ENCODE peak calls at places on chromosome 1, in eight cellular contexts. One of them, this sample, is unnamed.

GRCh38 chr1:6185151-6185550 is 5.0 kb upstream of the CHD5 start:
- DNase-seq in breast epithelium: no peak
- DNase-seq in stomach: no peak
- DNase-seq in HL-60: no peak
- DNase-seq in sigmoid colon: no peak
- DNase-seq in GM23338: no peak
- DNase-seq in spleen: no peak
- DNase-seq in Panc1: no peak
- DNase-seq in this sample: no peak

GRCh38 chr1:39187276-39188046 is 17.0 kb upstream of the MACF1 start:
- DNase-seq in breast epithelium: no peak
- DNase-seq in stomach: no peak
- DNase-seq in HL-60: no peak
- DNase-seq in sigmoid colon: no peak
- DNase-seq in GM23338: no peak
- DNase-seq in spleen: no peak
- DNase-seq in Panc1: no peak
- DNase-seq in this sample: no peak

GRCh38 chr1:162033445-162033844 is 9.8 kb upstream of the OLFML2B start:
- DNase-seq in breast epithelium: no peak
- DNase-seq in stomach: no peak
- DNase-seq in HL-60: no peak
- DNase-seq in sigmoid colon: peak
- DNase-seq in GM23338: no peak
- DNase-seq in spleen: no peak
- DNase-seq in Panc1: no peak
- DNase-seq in this sample: no peak

GRCh38 chr1:53878492-53879105 is 11.0 kb downstream of the YIPF1 start:
- DNase-seq in breast epithelium: no peak
- DNase-seq in stomach: no peak
- DNase-seq in HL-60: no peak
- DNase-seq in sigmoid colon: no peak
- DNase-seq in GM23338: peak
- DNase-seq in spleen: no peak
- DNase-seq in Panc1: peak
- DNase-seq in this sample: no peak

GRCh38 chr1:55214903-55215193 is 316 bp downstream of the USP24 start:
- DNase-seq in breast epithelium: no peak
- DNase-seq in stomach: peak
- DNase-seq in HL-60: no peak
- DNase-seq in sigmoid colon: peak
- DNase-seq in GM23338: peak
- DNase-seq in spleen: no peak
- DNase-seq in Panc1: no peak
- DNase-seq in this sample: no peak

GRCh38 chr1:241934181-241934815 is 23.3 kb upstream of the BECN2 start:
- DNase-seq in breast epithelium: no peak
- DNase-seq in stomach: no peak
- DNase-seq in HL-60: no peak
- DNase-seq in sigmoid colon: peak
- DNase-seq in GM23338: peak
- DNase-seq in spleen: no peak
- DNase-seq in Panc1: no peak
- DNase-seq in this sample: no peak

GRCh38 chr1:174815036-174815435 is 184.7 kb upstream of the CACYBP start:
- DNase-seq in breast epithelium: no peak
- DNase-seq in stomach: no peak
- DNase-seq in HL-60: no peak
- DNase-seq in sigmoid colon: no peak
- DNase-seq in GM23338: no peak
- DNase-seq in spleen: no peak
- DNase-seq in Panc1: peak
- DNase-seq in this sample: no peak

GRCh38 chr1:40799351-40799867 is 15.8 kb downstream of the KCNQ4 start:
- DNase-seq in breast epithelium: no peak
- DNase-seq in stomach: peak
- DNase-seq in HL-60: no peak
- DNase-seq in sigmoid colon: peak
- DNase-seq in GM23338: no peak
- DNase-seq in spleen: no peak
- DNase-seq in Panc1: no peak
- DNase-seq in this sample: no peak

GRCh38 chr1:153968000-153968363 is 280 bp downstream of the CREB3L4 start:
- DNase-seq in breast epithelium: peak
- DNase-seq in stomach: peak
- DNase-seq in HL-60: no peak
- DNase-seq in sigmoid colon: no peak
- DNase-seq in GM23338: peak
- DNase-seq in spleen: peak
- DNase-seq in Panc1: no peak
- DNase-seq in this sample: no peak

GRCh38 chr1:110584045-110584444 is 22.1 kb downstream of the KCNA2 start:
- DNase-seq in breast epithelium: no peak
- DNase-seq in stomach: no peak
- DNase-seq in HL-60: no peak
- DNase-seq in sigmoid colon: no peak
- DNase-seq in GM23338: no peak
- DNase-seq in spleen: no peak
- DNase-seq in Panc1: no peak
- DNase-seq in this sample: no peak

GRCh38 chr1:110581637-110582036 is 24.5 kb downstream of the KCNA2 start:
- DNase-seq in breast epithelium: no peak
- DNase-seq in stomach: no peak
- DNase-seq in HL-60: no peak
- DNase-seq in sigmoid colon: no peak
- DNase-seq in GM23338: no peak
- DNase-seq in spleen: no peak
- DNase-seq in Panc1: no peak
- DNase-seq in this sample: no peak

GRCh38 chr1:110582378-110582777 is 23.8 kb downstream of the KCNA2 start:
- DNase-seq in breast epithelium: no peak
- DNase-seq in stomach: no peak
- DNase-seq in HL-60: no peak
- DNase-seq in sigmoid colon: no peak
- DNase-seq in GM23338: no peak
- DNase-seq in spleen: no peak
- DNase-seq in Panc1: no peak
- DNase-seq in this sample: no peak

GRCh38 chr1:110585426-110585825 is 20.7 kb downstream of the KCNA2 start:
- DNase-seq in breast epithelium: no peak
- DNase-seq in stomach: peak
- DNase-seq in HL-60: no peak
- DNase-seq in sigmoid colon: no peak
- DNase-seq in GM23338: no peak
- DNase-seq in spleen: no peak
- DNase-seq in Panc1: no peak
- DNase-seq in this sample: no peak

DNA sequence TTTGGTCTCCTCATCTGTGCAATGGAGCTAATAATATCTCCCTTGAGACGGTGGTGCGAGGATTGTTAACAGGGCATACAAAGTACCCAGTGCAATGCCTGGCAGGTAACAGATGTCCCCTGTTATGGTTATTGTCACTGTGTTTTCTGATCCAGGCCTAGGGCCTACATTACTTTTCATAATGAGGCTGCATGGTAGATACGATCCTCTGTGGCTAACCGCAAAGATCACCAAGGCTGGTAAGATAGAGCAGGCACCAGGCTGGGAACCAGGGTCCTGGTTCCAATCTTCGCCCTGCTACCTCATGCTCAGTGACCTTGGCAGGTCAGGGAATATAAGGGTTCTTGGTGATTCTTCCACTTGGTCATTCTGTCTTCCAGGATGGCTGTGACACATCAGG is 22.7 kb downstream of the KCNA2 start:
- DNase-seq in breast epithelium: no peak
- DNase-seq in stomach: no peak
- DNase-seq in HL-60: no peak
- DNase-seq in sigmoid colon: no peak
- DNase-seq in GM23338: no peak
- DNase-seq in spleen: no peak
- DNase-seq in Panc1: no peak
- DNase-seq in this sample: no peak
- TF ChIP-seq POLR2AphosphoS5 in breast epithelium: no peak
- TF ChIP-seq POLR2AphosphoS5 in stomach: no peak
- TF ChIP-seq POLR2AphosphoS5 in HL-60: no peak
- TF ChIP-seq POLR2AphosphoS5 in sigmoid colon: no peak
- TF ChIP-seq POLR2AphosphoS5 in GM23338: no peak
- TF ChIP-seq POLR2AphosphoS5 in spleen: no peak
- TF ChIP-seq POLR2AphosphoS5 in Panc1: no peak
- TF ChIP-seq POLR2AphosphoS5 in this sample: no peak

GRCh38 chr1:37553927-37554808 is at the start of gene SNIP1:
- DNase-seq in breast epithelium: peak
- DNase-seq in stomach: peak
- DNase-seq in HL-60: peak
- DNase-seq in sigmoid colon: peak
- DNase-seq in GM23338: peak
- DNase-seq in spleen: peak
- DNase-seq in Panc1: peak
- DNase-seq in this sample: peak
- H3K4me3 ChIP-seq in breast epithelium: peak
- H3K4me3 ChIP-seq in stomach: peak
- H3K4me3 ChIP-seq in HL-60: peak
- H3K4me3 ChIP-seq in sigmoid colon: peak
- H3K4me3 ChIP-seq in GM23338: peak
- H3K4me3 ChIP-seq in spleen: peak
- H3K4me3 ChIP-seq in Panc1: peak
- H3K4me3 ChIP-seq in this sample: peak

GRCh38 chr1:18397636-18398035 is 83.1 kb upstream of the KLHDC7A start:
- DNase-seq in breast epithelium: no peak
- DNase-seq in stomach: no peak
- DNase-seq in HL-60: no peak
- DNase-seq in sigmoid colon: no peak
- DNase-seq in GM23338: no peak
- DNase-seq in spleen: no peak
- DNase-seq in Panc1: no peak
- DNase-seq in this sample: no peak

GRCh38 chr1:18398791-18399551 is 81.8 kb upstream of the KLHDC7A start:
- DNase-seq in breast epithelium: no peak
- DNase-seq in stomach: no peak
- DNase-seq in HL-60: no peak
- DNase-seq in sigmoid colon: no peak
- DNase-seq in GM23338: peak
- DNase-seq in spleen: no peak
- DNase-seq in Panc1: no peak
- DNase-seq in this sample: no peak

GRCh38 chr1:18404460-18404859 is 76.3 kb upstream of the KLHDC7A start:
- DNase-seq in breast epithelium: no peak
- DNase-seq in stomach: no peak
- DNase-seq in HL-60: no peak
- DNase-seq in sigmoid colon: no peak
- DNase-seq in GM23338: no peak
- DNase-seq in spleen: no peak
- DNase-seq in Panc1: no peak
- DNase-seq in this sample: no peak

GRCh38 chr1:18401921-18402320 is 78.8 kb upstream of the KLHDC7A start:
- DNase-seq in breast epithelium: no peak
- DNase-seq in stomach: no peak
- DNase-seq in HL-60: no peak
- DNase-seq in sigmoid colon: no peak
- DNase-seq in GM23338: no peak
- DNase-seq in spleen: no peak
- DNase-seq in Panc1: no peak
- DNase-seq in this sample: no peak

DNA sequence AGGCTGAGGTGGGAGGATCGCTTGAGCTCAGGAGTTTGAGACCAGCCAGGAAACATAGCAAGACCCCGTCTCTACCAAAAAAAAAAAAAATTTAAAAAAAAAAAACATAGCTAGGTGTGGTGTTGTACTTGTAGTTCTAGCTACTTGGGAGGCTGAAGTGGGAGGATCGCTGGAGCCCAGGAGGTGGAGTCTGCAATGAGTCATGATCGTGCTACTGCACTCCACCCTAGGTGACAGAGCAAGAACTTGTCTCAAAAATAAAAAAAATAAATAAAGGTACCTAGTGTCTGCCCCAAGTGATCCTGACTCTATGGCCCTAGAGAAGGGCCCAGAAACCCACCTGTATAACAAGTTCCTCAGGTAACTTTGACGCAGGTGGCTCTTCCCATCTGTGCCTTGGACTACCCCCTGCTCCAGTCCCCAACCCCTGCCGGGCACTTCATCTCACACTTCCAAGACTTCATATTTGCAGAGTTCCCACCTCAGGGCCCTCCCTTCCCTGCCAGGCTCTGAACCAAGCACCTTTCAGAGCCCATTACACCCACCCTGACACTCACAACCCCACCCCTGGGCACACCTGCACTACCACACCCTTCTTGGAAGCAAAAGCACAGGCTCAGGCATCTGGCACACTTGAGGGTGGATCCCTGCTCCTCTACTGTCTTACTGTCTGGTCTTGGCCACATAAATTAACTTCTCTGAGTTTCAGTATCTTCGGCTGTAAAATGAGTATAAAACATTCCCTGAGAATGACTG is 80.2 kb upstream of the KLHDC7A start:
- DNase-seq in breast epithelium: no peak
- DNase-seq in stomach: no peak
- DNase-seq in HL-60: no peak
- DNase-seq in sigmoid colon: no peak
- DNase-seq in GM23338: no peak
- DNase-seq in spleen: no peak
- DNase-seq in Panc1: no peak
- DNase-seq in this sample: no peak
- H3K27ac ChIP-seq in breast epithelium: no peak
- H3K27ac ChIP-seq in stomach: no peak
- H3K27ac ChIP-seq in HL-60: no peak
- H3K27ac ChIP-seq in sigmoid colon: no peak
- H3K27ac ChIP-seq in GM23338: no peak
- H3K27ac ChIP-seq in spleen: no peak
- H3K27ac ChIP-seq in Panc1: no peak
- H3K27ac ChIP-seq in this sample: no peak

GRCh38 chr1:156748670-156749428 is 2.6 kb downstream of the HDGF start:
- DNase-seq in breast epithelium: no peak
- DNase-seq in stomach: peak
- DNase-seq in HL-60: peak
- DNase-seq in sigmoid colon: peak
- DNase-seq in GM23338: no peak
- DNase-seq in spleen: no peak
- DNase-seq in Panc1: no peak
- DNase-seq in this sample: no peak

GRCh38 chr1:156747737-156748669 is 3.5 kb downstream of the HDGF start:
- DNase-seq in breast epithelium: no peak
- DNase-seq in stomach: no peak
- DNase-seq in HL-60: no peak
- DNase-seq in sigmoid colon: no peak
- DNase-seq in GM23338: no peak
- DNase-seq in spleen: no peak
- DNase-seq in Panc1: no peak
- DNase-seq in this sample: no peak

GRCh38 chr1:156744786-156745419 is 4.0 kb upstream of the MRPL24 start:
- DNase-seq in breast epithelium: no peak
- DNase-seq in stomach: no peak
- DNase-seq in HL-60: no peak
- DNase-seq in sigmoid colon: no peak
- DNase-seq in GM23338: no peak
- DNase-seq in spleen: no peak
- DNase-seq in Panc1: no peak
- DNase-seq in this sample: no peak

GRCh38 chr1:156746381-156746715 is 5.1 kb downstream of the HDGF start:
- DNase-seq in breast epithelium: no peak
- DNase-seq in stomach: no peak
- DNase-seq in HL-60: no peak
- DNase-seq in sigmoid colon: no peak
- DNase-seq in GM23338: no peak
- DNase-seq in spleen: no peak
- DNase-seq in Panc1: no peak
- DNase-seq in this sample: no peak

GRCh38 chr1:156746716-156747631 is 4.5 kb downstream of the HDGF start:
- DNase-seq in breast epithelium: peak
- DNase-seq in stomach: peak
- DNase-seq in HL-60: peak
- DNase-seq in sigmoid colon: peak
- DNase-seq in GM23338: peak
- DNase-seq in spleen: peak
- DNase-seq in Panc1: no peak
- DNase-seq in this sample: no peak
- TF ChIP-seq POLR2AphosphoS5 in breast epithelium: peak
- TF ChIP-seq POLR2AphosphoS5 in stomach: peak
- TF ChIP-seq POLR2AphosphoS5 in HL-60: no peak
- TF ChIP-seq POLR2AphosphoS5 in sigmoid colon: peak
- TF ChIP-seq POLR2AphosphoS5 in GM23338: peak
- TF ChIP-seq POLR2AphosphoS5 in spleen: peak
- TF ChIP-seq POLR2AphosphoS5 in Panc1: peak
- TF ChIP-seq POLR2AphosphoS5 in this sample: peak

This sample was measured in SK-N-MC.